ENCODE peak calls at places on chromosome 20, in eight cellular contexts. K is H1, U is left ventricle myocardium inferior, Q is tibial nerve, A is psoas muscle, N is breast epithelium, X is mammary epithelial cell, M is ovary. J is an unnamed sample. For H3K36me3, the result is how much of the 10 kb centered on the place peaks cover.

GRCh38 chr20:584375-585301 is 25.5 kb downstream of the TCF15 start:
- DNase-seq in U (no peak), K (no peak), Q (no peak), X (peak), N (no peak), A (no peak), M (no peak), J (no peak)

GRCh38 chr20:1321654-1321939 is 7.3 kb downstream of the SDCBP2 start:
- DNase-seq in K (no peak), Q (no peak), U (no peak), M (no peak), N (no peak), X (no peak), A (no peak), J (no peak)

GRCh38 chr20:59567585-59568508 is 36.5 kb upstream of the PHACTR3 start:
- DNase-seq in A (no peak), M (no peak), K (no peak), X (no peak), Q (no peak), U (no peak), N (no peak), J (no peak)

GRCh38 chr20:38985603-38986170 is 23.5 kb downstream of the DHX35 start:
- DNase-seq in N (no peak), M (no peak), A (no peak), U (no peak), K (no peak), Q (no peak), X (peak), J (no peak)

GRCh38 chr20:24503352-24503931 is 34.0 kb downstream of the SYNDIG1 start:
- DNase-seq in Q (no peak), X (no peak), M (no peak), A (no peak), N (no peak), K (no peak), U (peak), J (no peak)

GRCh38 chr20:51457281-51457932 is 85.1 kb downstream of the NFATC2 start:
- DNase-seq in N (peak), A (peak), X (peak), M (peak), U (peak), Q (peak), K (no peak), J (peak)

GRCh38 chr20:41989039-41989679 is 371.0 kb upstream of the CHD6 start:
- DNase-seq in Q (no peak), N (no peak), M (no peak), A (no peak), K (no peak), X (no peak), U (no peak), J (no peak)

GRCh38 chr20:25258828-25259227 is 10.9 kb downstream of the PYGB start:
- DNase-seq in U (no peak), Q (no peak), X (no peak), N (no peak), M (no peak), K (no peak), A (no peak), J (no peak)

GRCh38 chr20:39133205-39133604 is 171.1 kb downstream of the DHX35 start:
- DNase-seq in K (no peak), U (no peak), Q (no peak), M (no peak), N (no peak), X (no peak), A (no peak), J (no peak)

GRCh38 chr20:31830406-31830981 is 11.3 kb downstream of the MYLK2 start:
- DNase-seq in M (no peak), A (peak), N (no peak), K (no peak), X (no peak), Q (no peak), U (no peak), J (no peak)

GRCh38 chr20:17662333-17663039 is 19.6 kb downstream of the RRBP1 start:
- DNase-seq in K (no peak), U (no peak), A (no peak), M (no peak), Q (peak), X (no peak), N (no peak), J (no peak)

GRCh38 chr20:25859649-25860530 is 163.2 kb upstream of the ZNF337 start:
- DNase-seq in Q (peak), M (peak), K (no peak), A (peak), N (no peak), U (peak), X (peak), J (no peak)

GRCh38 chr20:10259166-10259565 is 40.5 kb downstream of the SNAP25 start:
- DNase-seq in U (no peak), Q (no peak), A (no peak), K (no peak), M (no peak), N (no peak), X (no peak), J (no peak)

GRCh38 chr20:58308680-58309527 is 611 bp upstream of the RAB22A start:
- DNase-seq in N (peak), M (peak), Q (peak), K (no peak), U (peak), X (peak), A (peak), J (no peak)

GRCh38 chr20:15061955-15062354 is 724.5 kb upstream of the FLRT3 start:
- DNase-seq in A (no peak), U (no peak), Q (no peak), N (peak), K (no peak), X (peak), M (no peak), J (peak)

GRCh38 chr20:12394786-12395185 is 477.1 kb downstream of the BTBD3 start:
- DNase-seq in X (peak), Q (no peak), K (no peak), U (no peak), A (no peak), M (no peak), N (no peak), J (peak)

GRCh38 chr20:19824861-19825260 is 66.8 kb downstream of the RIN2 start:
- DNase-seq in A (no peak), U (no peak), K (no peak), X (no peak), N (no peak), M (no peak), Q (no peak), J (no peak)

DNA sequence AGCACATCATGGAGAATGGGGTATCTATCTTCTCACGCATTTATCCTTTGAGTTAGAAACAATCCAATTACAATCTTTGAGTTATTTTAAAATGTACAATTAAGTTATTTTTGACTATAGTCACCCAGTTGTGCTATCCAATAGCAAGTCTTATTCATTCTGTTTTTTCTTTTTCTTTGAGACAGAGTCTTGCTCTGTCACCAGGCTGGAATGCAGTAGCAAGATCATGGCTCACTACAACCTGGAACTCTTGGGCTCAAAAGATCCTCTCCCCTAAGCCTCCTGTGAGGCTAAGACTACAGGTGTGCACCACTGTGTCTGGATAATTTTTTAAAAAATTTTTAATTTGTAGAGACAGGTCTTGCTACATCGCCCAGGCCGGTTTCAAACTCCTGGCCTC is 201.5 kb upstream of the ZNF217 start:
- DNase-seq in K (no peak), N (no peak), U (no peak), M (no peak), Q (no peak), X (peak), A (no peak), J (no peak)
- H3K4me3 ChIP-seq in K (no peak), N (no peak), U (no peak), M (no peak), Q (no peak), X (no peak), A (no peak), J (no peak)

GRCh38 chr20:45999908-46000570 is 8.7 kb upstream of the MMP9 start:
- DNase-seq in N (no peak), A (no peak), K (no peak), M (no peak), X (no peak), U (no peak), Q (no peak), J (no peak)
- TF ChIP-seq CTCF in N (no peak), A (no peak), K (no peak), M (no peak), X (no peak), U (no peak), Q (no peak), J (no peak)

GRCh38 chr20:33290852-33291251 is 7.8 kb downstream of the BPIFB1 start:
- DNase-seq in N (no peak), A (no peak), U (no peak), M (no peak), K (no peak), Q (no peak), X (no peak), J (no peak)
- H3K36me3 ChIP-seq in N (under half), A (under half), U (under half), M (under half), K (under half), Q (under half), X (under half), J (under half)

DNA sequence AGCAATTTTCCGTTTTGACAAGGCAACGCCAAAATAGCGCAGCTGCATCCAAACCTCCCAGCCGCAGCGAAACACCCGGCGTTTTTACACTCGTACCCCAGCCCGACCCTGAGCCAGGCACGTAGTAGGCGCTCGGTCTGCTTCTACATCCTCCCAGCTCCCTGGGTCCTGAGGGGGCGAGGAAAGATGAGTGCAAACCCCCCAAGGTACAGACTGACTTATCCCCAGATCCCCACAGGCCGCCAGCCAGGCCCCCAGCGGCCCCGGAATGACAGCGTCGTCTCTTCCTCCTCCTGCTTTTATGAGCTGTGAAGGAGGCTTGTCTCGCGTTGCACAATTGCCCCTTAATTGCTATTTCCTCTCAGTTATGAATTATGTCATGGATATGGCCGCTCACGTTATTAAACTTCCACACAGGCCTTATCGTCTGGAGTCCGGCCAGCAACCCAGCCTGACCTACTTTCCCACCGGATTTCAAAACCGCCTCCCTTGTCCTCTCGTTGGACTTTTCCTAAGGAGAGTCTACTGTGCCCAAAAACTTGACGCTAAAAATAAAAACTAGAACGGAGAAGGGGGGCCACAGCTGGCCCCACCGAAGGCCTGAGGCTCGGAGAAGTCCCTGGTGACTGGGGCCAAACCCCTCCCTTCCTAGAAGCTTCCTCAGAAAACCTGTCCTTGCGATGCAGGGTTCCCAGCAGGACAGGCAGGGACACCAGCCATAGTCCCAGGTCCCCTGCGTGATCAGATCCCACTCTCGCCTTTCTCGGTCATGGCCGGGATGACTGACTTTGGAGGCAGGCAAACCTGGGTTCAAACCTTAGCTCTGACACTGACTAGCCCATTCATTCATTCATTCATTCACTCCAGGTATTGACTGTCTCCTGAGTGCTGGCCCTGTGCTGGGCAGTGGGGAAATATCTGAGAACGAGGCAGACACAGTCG is 130.9 kb upstream of the PTPN1 start:
- DNase-seq in M (peak), U (peak), X (peak), Q (peak), K (no peak), A (peak), N (peak), J (no peak)
- H3K4me3 ChIP-seq in M (no peak), U (peak), X (no peak), Q (no peak), K (no peak), A (peak), N (peak), J (no peak)